ENCODE peak calls at places on chromosome 5, in four cellular contexts. R is stimulated activated CD4-positive, alpha-beta T cell treated with anti-CD3 and anti-CD28 coated beads, Interleukin-1b, Interleukin-23, amount 100 ng/mL, for 24 hours; N is fibroblast of pulmonary artery; B is mucosa of gallbladder. Z is an unnamed sample.
A peak's percentile ranks its signal among the peaks of the same experiment; 100 is the strongest.

GRCh38 chr5:133969654-133970324 is 1.4 kb upstream of the C5orf15 start:
- DNase-seq in R (no peak), N (no peak), B (no peak), Z (no peak)

GRCh38 chr5:76811214-76811613 is 7.6 kb upstream of the F2RL1 start:
- DNase-seq in R (no peak), N (no peak), B (no peak), Z (no peak)

GRCh38 chr5:133794066-133794465 is 174.4 kb downstream of the C5orf15 start:
- DNase-seq in R (no peak), N (no peak), B (no peak), Z (no peak)

GRCh38 chr5:12659675-12660074 is 755.4 kb upstream of the CTNND2 start:
- DNase-seq in R (no peak), N (no peak), B (no peak), Z (no peak)

GRCh38 chr5:147558826-147559225 is 49.0 kb upstream of the DPYSL3 start:
- DNase-seq in R (no peak), N (peak; percentile 88), B (peak; percentile 41), Z (no peak)

GRCh38 chr5:171845857-171846785 is 60.5 kb downstream of the SMIM23 start:
- DNase-seq in R (no peak), N (peak; percentile 17), B (no peak), Z (no peak)

GRCh38 chr5:138264183-138264582 is 10.2 kb downstream of the GFRA3 start:
- DNase-seq in R (no peak), N (no peak), B (no peak), Z (no peak)

GRCh38 chr5:61280205-61280604 is 51.9 kb upstream of the ZSWIM6 start:
- DNase-seq in R (no peak), N (peak; percentile 77), B (peak; percentile 54), Z (no peak)

GRCh38 chr5:138725885-138726457 is 27.3 kb upstream of the CTNNA1 start:
- DNase-seq in R (no peak), N (peak; percentile 8), B (peak; percentile 39), Z (peak; percentile 42)

GRCh38 chr5:36392818-36393217 is 91.1 kb upstream of the RANBP3L start:
- DNase-seq in R (no peak), N (peak; percentile 55), B (no peak), Z (no peak)

GRCh38 chr5:79821-80220 is 12.1 kb upstream of the PLEKHG4B start:
- DNase-seq in R (no peak), N (no peak), B (no peak), Z (no peak)

GRCh38 chr5:115179068-115179958 is 9.6 kb upstream of the TRIM36 start:
- DNase-seq in R (no peak), N (no peak), B (no peak), Z (no peak)

GRCh38 chr5:41793156-41793770 is 77.0 kb downstream of the OXCT1 start:
- DNase-seq in R (no peak), N (peak; percentile 75), B (no peak), Z (no peak)

GRCh38 chr5:126656397-126657007 is 55.8 kb downstream of the PHAX start:
- DNase-seq in R (no peak), N (peak; percentile 72), B (no peak), Z (no peak)

GRCh38 chr5:73740274-73740790 is 114.3 kb downstream of the ARHGEF28 start:
- DNase-seq in R (no peak), N (no peak), B (no peak), Z (no peak)

GRCh38 chr5:136011427-136012001 is 17.3 kb upstream of the TGFBI start:
- DNase-seq in R (no peak), N (peak; percentile 83), B (no peak), Z (no peak)

GRCh38 chr5:111738118-111738517 is 18.9 kb downstream of the NREP start:
- DNase-seq in R (no peak), N (no peak), B (no peak), Z (no peak)

GRCh38 chr5:41637424-41637823 is 127.0 kb upstream of the PLCXD3 start:
- DNase-seq in R (no peak), N (no peak), B (no peak), Z (no peak)

GRCh38 chr5:28014779-28015178 is 976.4 kb upstream of the CDH9 start:
- DNase-seq in R (no peak), N (peak; percentile 29), B (no peak), Z (no peak)

GRCh38 chr5:73282383-73282782 is 109.4 kb downstream of the TMEM174 start:
- DNase-seq in R (no peak), N (no peak), B (no peak), Z (no peak)

Z was measured in breast epithelium.